ENCODE peak calls at places on chromosome 5, in seven cellular contexts. X is GM12891, I is T-helper 17 cell, B is iPS-NIHi11, L is EL, W is islet precursor cell, H is ovary. J is an unnamed sample.

GRCh38 chr5:54295658-54296276 is 14.6 kb downstream of the ARL15 start:
- DNase-seq in I (no peak), W (no peak), L (no peak), B (peak; percentile 11), X (no peak), H (no peak), J (peak; percentile 20)

GRCh38 chr5:169668732-169669131 is 31.7 kb downstream of the DOCK2 start:
- DNase-seq in H (no peak), L (peak; percentile 72), W (peak; percentile 57), I (no peak), B (peak; percentile 67), X (no peak), J (peak; percentile 37)

GRCh38 chr5:3512291-3512690 is 83.3 kb upstream of the IRX1 start:
- DNase-seq in I (no peak), W (no peak), H (no peak), B (no peak), L (no peak), X (no peak), J (peak; percentile 66)

GRCh38 chr5:119063579-119064379 is 7.1 kb upstream of the DMXL1 start:
- DNase-seq in W (no peak), I (no peak), H (no peak), L (peak; percentile 13), X (no peak), B (no peak), J (peak; percentile 33)

GRCh38 chr5:168710706-168711105 is 131.5 kb upstream of the PANK3 start:
- DNase-seq in W (peak; percentile 44), B (no peak), L (no peak), H (no peak), X (no peak), I (no peak), J (no peak)

GRCh38 chr5:132237141-132237540 is 9.5 kb upstream of the P4HA2 start:
- DNase-seq in I (no peak), X (no peak), H (peak; percentile 3), W (peak; percentile 54), L (no peak), B (no peak), J (no peak)

GRCh38 chr5:5126444-5126843 is 13.7 kb upstream of the ADAMTS16 start:
- DNase-seq in L (peak; percentile 94), W (peak; percentile 86), X (no peak), H (peak; percentile 69), B (no peak), I (no peak), J (no peak)

GRCh38 chr5:143008809-143009521 is 238.8 kb downstream of the ARHGAP26 start:
- DNase-seq in W (no peak), L (peak; percentile 96), I (peak; percentile 61), B (no peak), H (no peak), X (no peak), J (no peak)

GRCh38 chr5:93967923-93968322 is 226.5 kb upstream of the POU5F2 start:
- DNase-seq in W (no peak), I (no peak), L (no peak), X (no peak), B (no peak), H (no peak), J (no peak)

GRCh38 chr5:1448511-1449011 is 3.3 kb upstream of the SLC6A3 start:
- DNase-seq in X (no peak), B (no peak), L (no peak), I (no peak), H (no peak), W (no peak), J (no peak)

GRCh38 chr5:132263548-132264261 is 6.2 kb downstream of the PDLIM4 start:
- DNase-seq in X (no peak), I (no peak), L (peak; percentile 97), H (peak; percentile 75), W (peak; percentile 57), B (no peak), J (no peak)

GRCh38 chr5:116612431-116612830 is 37.8 kb upstream of the SEMA6A start:
- DNase-seq in L (no peak), H (no peak), W (no peak), B (no peak), X (no peak), I (no peak), J (no peak)

GRCh38 chr5:926416-927171 is 33.9 kb downstream of the TRIP13 start:
- DNase-seq in X (peak; percentile 46), L (peak; percentile 12), B (peak; percentile 92), I (no peak), H (no peak), W (peak; percentile 71), J (peak; percentile 84)

GRCh38 chr5:14873790-14874189 is 2.2 kb upstream of the ANKH start:
- DNase-seq in L (no peak), B (no peak), W (no peak), I (no peak), X (no peak), H (no peak), J (no peak)

GRCh38 chr5:166188482-166188881 is 2103.0 kb upstream of the WWC1 start:
- DNase-seq in L (no peak), I (no peak), B (no peak), W (no peak), H (no peak), X (no peak), J (no peak)

GRCh38 chr5:103561670-103562069 is 919 bp downstream of the NUDT12 start:
- DNase-seq in B (no peak), H (no peak), X (no peak), W (no peak), L (peak; percentile 1), I (no peak), J (peak; percentile 37)

GRCh38 chr5:83011990-83012389 is 65.2 kb downstream of the TMEM167A start:
- DNase-seq in I (no peak), W (no peak), B (no peak), X (peak; percentile 28), H (no peak), L (no peak), J (no peak)

GRCh38 chr5:177578331-177578730 is 13.7 kb upstream of the TMED9 start:
- DNase-seq in I (no peak), B (no peak), L (no peak), X (no peak), H (no peak), W (no peak), J (no peak)

J was measured in left kidney.